ENCODE peak calls at places on chromosomes 11 and 22, in seven cellular contexts. T is neural progenitor cell, V is mammary epithelial cell, Y is stomach, W is heart right ventricle, R is upper lobe of right lung, F is tibial nerve. C is an unnamed sample. For H3K4me1, the result is how much of the 10 kb centered on the place peaks cover.

GRCh38 chr22:30227438-30228228 is 18.9 kb downstream of the LIF start:
- DNase-seq in T (no peak), V (no peak), Y (no peak), W (no peak), R (no peak), F (no peak), C (no peak)

GRCh38 chr11:89205378-89205777 is 27.7 kb downstream of the TYR start:
- DNase-seq in T (no peak), V (no peak), Y (no peak), W (no peak), R (no peak), F (no peak), C (no peak)

GRCh38 chr11:115665958-115666357 is 161.7 kb upstream of the CADM1 start:
- DNase-seq in T (no peak), V (no peak), Y (no peak), W (no peak), R (no peak), F (no peak), C (no peak)

GRCh38 chr22:17097701-17098100 is 12.9 kb downstream of the IL17RA start:
- DNase-seq in T (no peak), V (no peak), Y (no peak), W (no peak), R (peak), F (no peak), C (no peak)

GRCh38 chr22:39478461-39478860 is 21.6 kb downstream of the MGAT3 start:
- DNase-seq in T (peak), V (peak), Y (peak), W (no peak), R (no peak), F (no peak), C (no peak)

GRCh38 chr11:129828301-129828836 is 12.7 kb downstream of the TMEM45B start:
- DNase-seq in T (no peak), V (peak), Y (peak), W (no peak), R (no peak), F (no peak), C (peak)

GRCh38 chr11:103433380-103433779 is 324.2 kb downstream of the DYNC2H1 start:
- DNase-seq in T (no peak), V (peak), Y (no peak), W (no peak), R (no peak), F (no peak), C (peak)

GRCh38 chr22:46365166-46365624 is 29.7 kb downstream of the TRMU start:
- DNase-seq in T (no peak), V (no peak), Y (no peak), W (no peak), R (no peak), F (no peak), C (no peak)

GRCh38 chr11:46202149-46202548 is 75.3 kb upstream of the CREB3L1 start:
- DNase-seq in T (peak), V (no peak), Y (no peak), W (no peak), R (no peak), F (no peak), C (no peak)

GRCh38 chr22:30439226-30439625 is 13.7 kb downstream of the MTFP1 start:
- DNase-seq in T (no peak), V (no peak), Y (no peak), W (no peak), R (no peak), F (no peak), C (no peak)

GRCh38 chr11:72752088-72752914 is at the start of gene ARAP1:
- DNase-seq in T (peak), V (peak), Y (peak), W (peak), R (peak), F (peak), C (peak)

GRCh38 chr22:35986085-35986484 is 42.5 kb downstream of the RBFOX2 start:
- DNase-seq in T (peak), V (no peak), Y (no peak), W (no peak), R (no peak), F (no peak), C (no peak)

GRCh38 chr22:32576553-32577255 is 102.1 kb downstream of the FBXO7 start:
- DNase-seq in T (peak), V (no peak), Y (no peak), W (no peak), R (no peak), F (no peak), C (no peak)

GRCh38 chr11:70625921-70626518 is 227.7 kb downstream of the CTTN start:
- DNase-seq in T (peak), V (no peak), Y (no peak), W (no peak), R (no peak), F (no peak), C (no peak)

GRCh38 chr11:66339163-66339675 is 3.0 kb upstream of the RIN1 start:
- DNase-seq in T (no peak), V (peak), Y (no peak), W (no peak), R (peak), F (no peak), C (no peak)

GRCh38 chr11:19216709-19217374 is 15.1 kb upstream of the CSRP3 start:
- DNase-seq in T (no peak), V (peak), Y (no peak), W (no peak), R (no peak), F (no peak), C (no peak)

GRCh38 chr11:92765965-92766371 is 203.5 kb upstream of the MTNR1B start:
- DNase-seq in T (peak), V (no peak), Y (no peak), W (peak), R (no peak), F (no peak), C (no peak)

GRCh38 chr11:74138021-74138420 is 32.8 kb downstream of the C2CD3 start:
- DNase-seq in T (no peak), V (no peak), Y (no peak), W (no peak), R (no peak), F (no peak), C (no peak)

GRCh38 chr22:49053574-49053973 is 774.1 kb downstream of the BRD1 start:
- DNase-seq in T (no peak), V (no peak), Y (no peak), W (no peak), R (no peak), F (no peak), C (no peak)

GRCh38 chr11:129569007-129569406 is 193.4 kb downstream of the BARX2 start:
- DNase-seq in T (no peak), V (no peak), Y (no peak), W (no peak), R (no peak), F (no peak), C (no peak)

GRCh38 chr11:69494851-69495250 is 13.4 kb downstream of the LINC01488 start:
- DNase-seq in T (no peak), V (no peak), Y (no peak), W (no peak), R (no peak), F (no peak), C (no peak)

GRCh38 chr22:32684148-32684821 is 117.2 kb upstream of the TIMP3 start:
- DNase-seq in T (no peak), V (no peak), Y (no peak), W (no peak), R (no peak), F (no peak), C (peak)

GRCh38 chr11:32290783-32291182 is 144.6 kb downstream of the WT1 start:
- DNase-seq in T (no peak), V (peak), Y (no peak), W (no peak), R (no peak), F (no peak), C (peak)

GRCh38 chr11:69569306-69570200 is 71.4 kb upstream of the CCND1 start:
- DNase-seq in T (no peak), V (no peak), Y (no peak), W (no peak), R (no peak), F (no peak), C (no peak)

GRCh38 chr11:37712246-37712645 is 1114.2 kb upstream of the RAG2 start:
- DNase-seq in T (peak), V (no peak), Y (no peak), W (no peak), R (no peak), F (no peak), C (peak)

GRCh38 chr11:47573321-47573720 is 5.4 kb downstream of the KBTBD4 start:
- DNase-seq in T (no peak), V (no peak), Y (no peak), W (no peak), R (peak), F (no peak), C (no peak)
- H3K27ac ChIP-seq in T (no peak), V (no peak), Y (no peak), W (peak), R (no peak), F (no peak), C (no peak)

DNA sequence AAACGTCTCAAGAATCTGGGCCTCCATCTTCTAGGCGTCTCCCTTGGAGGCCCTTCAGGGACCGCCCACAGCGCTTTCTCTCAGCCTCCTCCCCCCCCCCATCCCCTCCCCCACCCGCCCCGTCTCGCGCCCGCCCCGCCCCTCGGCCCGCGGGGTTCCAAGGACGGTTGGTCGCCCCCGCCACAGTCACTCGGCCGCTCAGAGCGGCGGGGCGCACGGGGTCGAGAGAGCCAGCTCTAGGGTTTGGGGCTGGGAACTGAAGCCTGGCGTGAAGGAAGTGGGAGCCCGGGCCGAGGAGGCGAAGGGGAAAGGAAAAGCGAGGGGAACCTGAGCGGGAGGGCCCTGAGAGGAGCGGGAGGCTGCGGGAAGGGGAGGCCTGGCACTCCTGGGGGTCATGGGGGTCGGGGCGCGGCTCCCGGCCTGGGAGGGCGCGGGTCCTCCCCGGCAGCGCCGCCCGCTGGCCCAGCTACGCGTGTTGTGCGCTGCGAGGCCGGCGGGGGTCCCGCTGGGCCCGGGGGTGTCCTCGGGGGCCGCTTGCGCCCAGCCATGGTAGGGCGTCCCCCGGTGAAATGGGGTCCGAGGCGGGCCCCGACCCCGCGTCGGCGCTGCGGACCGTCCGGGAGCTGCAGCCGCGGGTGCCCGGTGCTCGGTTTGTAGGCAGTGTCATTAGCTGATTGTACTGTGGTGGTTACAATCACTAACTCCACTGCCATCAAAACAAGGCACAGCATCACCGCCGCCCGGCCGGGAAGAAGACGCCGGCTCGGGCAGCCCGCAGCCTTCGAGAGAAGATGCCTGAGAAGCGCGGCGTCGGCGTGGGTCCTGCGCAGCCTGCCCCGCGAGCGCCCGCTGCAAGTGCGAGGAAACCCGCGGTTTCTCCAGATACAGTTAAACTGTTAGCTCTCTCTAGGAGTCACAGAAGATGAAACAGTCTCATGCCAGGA is at the start of gene BTG4:
- DNase-seq in T (peak), V (no peak), Y (no peak), W (peak), R (no peak), F (no peak), C (peak)
- TF ChIP-seq CTCF in T (peak), V (no peak), Y (no peak), W (no peak), R (no peak), F (no peak), C (no peak)

GRCh38 chr22:19114984-19115552 is 7.1 kb downstream of the DGCR2 start:
- DNase-seq in T (no peak), V (no peak), Y (no peak), W (no peak), R (peak), F (no peak), C (no peak)
- H3K4me1 ChIP-seq in T (under half), V (under half), Y (under half), W (half or more), R (under half), F (half or more), C (under half)

GRCh38 chr11:122128146-122128545 is 12.1 kb upstream of the BLID start:
- DNase-seq in T (no peak), V (no peak), Y (no peak), W (no peak), R (no peak), F (no peak), C (no peak)

GRCh38 chr11:122126024-122126678 is 10.1 kb upstream of the BLID start:
- DNase-seq in T (no peak), V (no peak), Y (no peak), W (no peak), R (no peak), F (no peak), C (no peak)

GRCh38 chr11:122123258-122123929 is 7.4 kb upstream of the BLID start:
- DNase-seq in T (no peak), V (no peak), Y (no peak), W (no peak), R (no peak), F (no peak), C (no peak)

GRCh38 chr11:122131126-122131525 is 15.1 kb upstream of the BLID start:
- DNase-seq in T (no peak), V (no peak), Y (no peak), W (no peak), R (no peak), F (no peak), C (no peak)

DNA sequence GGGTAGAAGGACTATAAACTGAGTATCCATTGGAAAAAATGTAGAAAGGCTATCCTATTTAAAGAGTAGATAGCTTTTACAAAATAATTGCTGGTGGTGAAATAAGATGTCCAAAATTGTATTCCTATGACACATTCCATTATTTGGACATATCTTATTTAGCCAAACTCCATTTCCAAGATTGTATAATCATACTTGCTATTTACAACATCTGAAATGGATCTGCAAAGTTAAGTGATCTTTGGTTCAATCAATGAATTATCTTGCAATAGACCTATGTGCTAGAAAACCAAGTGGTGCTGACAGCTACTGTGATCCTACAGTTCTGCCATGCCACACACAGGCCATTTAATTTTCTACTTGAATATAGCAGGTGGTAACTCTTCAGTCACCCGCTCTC is 11.0 kb upstream of the BLID start:
- DNase-seq in T (no peak), V (no peak), Y (no peak), W (no peak), R (no peak), F (no peak), C (no peak)
- H3K27ac ChIP-seq in T (no peak), V (no peak), Y (no peak), W (no peak), R (no peak), F (no peak), C (no peak)

DNA sequence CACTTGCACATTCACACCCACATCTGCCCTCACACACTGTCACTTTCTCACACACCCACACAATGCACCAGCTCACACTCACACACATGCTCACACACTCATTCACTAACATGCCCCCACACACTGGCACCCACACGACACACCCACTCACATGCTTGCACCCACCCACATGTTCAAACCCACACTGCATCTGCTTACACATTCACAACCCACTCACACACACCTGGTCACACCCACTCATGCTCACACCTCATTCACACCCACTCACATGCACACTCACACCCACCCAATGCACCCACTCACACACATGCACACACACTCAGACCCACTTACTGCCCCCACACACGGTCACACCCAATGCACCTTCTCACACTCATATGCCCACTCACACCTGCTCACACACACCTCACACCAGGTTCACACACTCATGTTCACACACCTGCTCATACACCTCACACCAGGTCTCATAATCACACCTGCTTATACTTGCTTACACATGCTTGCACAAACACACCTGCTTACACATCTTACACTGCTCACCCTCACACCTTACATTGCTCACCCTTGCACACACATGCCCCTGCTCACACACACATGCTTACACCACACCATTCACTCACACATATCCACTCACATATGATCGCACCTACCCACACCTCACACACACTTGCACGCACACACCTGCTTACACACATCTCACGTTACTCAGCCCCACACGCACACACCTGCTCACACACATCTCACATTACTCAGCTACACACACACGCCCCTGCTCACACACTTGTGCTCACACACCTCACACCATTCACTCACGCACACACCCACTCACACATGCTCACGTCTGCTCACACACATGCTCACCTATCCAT is 3.9 kb upstream of the MYBPC3 start:
- DNase-seq in T (no peak), V (no peak), Y (no peak), W (no peak), R (no peak), F (no peak), C (no peak)
- TF ChIP-seq CTCF in T (no peak), V (no peak), Y (no peak), W (no peak), R (no peak), F (no peak), C (no peak)

DNA sequence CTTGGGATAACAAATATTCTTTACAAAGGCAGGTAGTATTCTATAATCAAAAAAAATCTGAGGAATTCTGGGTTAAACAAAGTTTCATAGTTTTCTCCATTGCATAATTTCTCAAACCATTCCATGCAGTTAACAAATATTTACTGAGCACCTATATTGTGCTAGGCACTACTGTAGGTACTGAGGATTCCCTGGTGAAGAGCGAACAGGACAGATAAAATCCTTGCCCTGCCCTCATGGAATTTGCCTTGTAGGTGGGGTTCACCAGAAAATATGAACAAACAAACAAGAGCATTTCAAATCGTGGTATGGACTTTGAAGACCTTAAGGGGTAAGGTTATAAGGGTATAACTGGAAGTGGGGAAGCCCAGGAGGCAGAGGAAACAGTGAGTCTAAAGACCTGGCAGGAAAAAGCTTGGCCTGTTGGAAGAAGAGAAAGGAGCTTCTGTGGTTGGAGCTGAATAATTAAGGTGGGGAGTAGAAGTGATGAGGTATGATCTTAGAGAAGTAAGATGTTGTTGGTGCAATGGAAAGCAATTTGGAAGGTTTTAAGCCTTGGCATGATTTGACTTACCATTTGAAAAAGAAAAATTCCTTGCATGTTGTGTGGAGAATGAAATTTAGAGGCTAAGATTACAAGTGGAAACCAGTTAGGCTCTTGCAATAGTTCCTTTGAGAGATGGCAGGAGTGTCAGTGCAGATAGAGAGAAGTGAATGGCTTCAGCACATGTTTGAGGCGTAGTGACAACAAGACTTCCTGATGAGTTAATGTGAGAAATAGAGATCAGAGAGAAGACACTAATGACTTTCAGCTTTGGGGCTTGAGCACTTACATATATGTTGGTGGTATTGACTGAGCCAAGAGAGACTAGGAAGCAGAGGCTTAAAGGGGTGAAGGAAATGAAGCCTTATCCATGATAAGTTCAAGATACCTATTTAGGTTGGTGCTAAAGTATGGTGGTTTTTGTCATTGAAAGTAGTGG is 55.7 kb upstream of the PICALM start:
- DNase-seq in T (no peak), V (no peak), Y (no peak), W (no peak), R (no peak), F (no peak), C (no peak)
- H3K4me1 ChIP-seq in T (under half), V (under half), Y (under half), W (under half), R (under half), F (under half), C (under half)